ENCODE peak calls at places on chromosomes 3 and 15, in five cellular contexts. X, H, G, N and V are unnamed samples. For H3K4me1, the result is how much of the 10 kb centered on the place peaks cover.

GRCh38 chr3:58657571-58658141 is 8.9 kb downstream of the FAM3D start:
- DNase-seq in H (no peak), G (no peak), N (peak), X (no peak), V (no peak)

GRCh38 chr3:70061111-70061510 is 61.6 kb downstream of the SAMMSON start:
- DNase-seq in N (no peak), G (no peak), H (no peak), X (no peak), V (no peak)

GRCh38 chr3:66400381-66401156 is 100.3 kb downstream of the LRIG1 start:
- DNase-seq in G (no peak), X (no peak), H (no peak), N (no peak), V (no peak)

GRCh38 chr15:89553632-89554031 is 21.6 kb upstream of the TICRR start:
- DNase-seq in H (no peak), N (no peak), X (no peak), G (no peak), V (no peak)

GRCh38 chr15:34753236-34753894 is 1.4 kb downstream of the GJD2 start:
- DNase-seq in X (peak), H (no peak), N (no peak), G (no peak), V (no peak)

GRCh38 chr15:45397116-45397665 is 18.8 kb upstream of the GATM start:
- DNase-seq in X (no peak), G (no peak), H (no peak), N (no peak), V (no peak)

GRCh38 chr3:156206157-156206556 is 85.8 kb downstream of the KCNAB1 start:
- DNase-seq in X (no peak), G (no peak), H (no peak), N (no peak), V (no peak)

GRCh38 chr3:196699749-196700148 is 12.3 kb downstream of the CEP19 start:
- DNase-seq in H (no peak), X (no peak), G (no peak), N (no peak), V (no peak)

GRCh38 chr3:196666001-196666867 is 26.7 kb downstream of the NRROS start:
- DNase-seq in H (no peak), N (no peak), X (peak), G (no peak), V (peak)

GRCh38 chr3:143287403-143287802 is 167.8 kb downstream of the CHST2 start:
- DNase-seq in G (no peak), H (no peak), X (no peak), N (no peak), V (no peak)

GRCh38 chr15:65962187-65962586 is 92.9 kb downstream of the RAB11A start:
- DNase-seq in N (no peak), G (no peak), X (no peak), H (no peak), V (no peak)

GRCh38 chr3:131174752-131175151 is 148.1 kb downstream of the NEK11 start:
- DNase-seq in G (no peak), X (no peak), H (no peak), N (no peak), V (no peak)

GRCh38 chr15:38652998-38653397 is 88.4 kb upstream of the RASGRP1 start:
- DNase-seq in H (no peak), N (no peak), G (no peak), X (no peak), V (no peak)

GRCh38 chr15:99322643-99323405 is 71.5 kb downstream of the LRRC28 start:
- DNase-seq in X (peak), H (no peak), G (no peak), N (no peak), V (no peak)

GRCh38 chr15:77574521-77575202 is 58.0 kb downstream of the LINGO1 start:
- DNase-seq in G (no peak), H (no peak), X (no peak), N (no peak), V (no peak)

GRCh38 chr3:189975376-189975990 is 145.2 kb downstream of the P3H2 start:
- DNase-seq in N (no peak), G (no peak), X (no peak), H (no peak), V (no peak)

GRCh38 chr3:46646700-46647099 is 34.4 kb downstream of the FAM240A start:
- DNase-seq in G (no peak), N (no peak), H (no peak), X (no peak), V (no peak)

GRCh38 chr3:14200841-14201240 is 22.2 kb downstream of the LSM3 start:
- DNase-seq in X (no peak), H (no peak), N (no peak), G (no peak), V (no peak)

GRCh38 chr15:34334676-34335075 is 2.9 kb downstream of the SLC12A6 start:
- DNase-seq in X (no peak), H (no peak), G (no peak), N (no peak), V (no peak)

GRCh38 chr3:190444576-190445145 is 5.0 kb downstream of the TMEM207 start:
- DNase-seq in N (no peak), X (no peak), G (no peak), H (no peak), V (no peak)

GRCh38 chr3:73685061-73685460 is 60.3 kb upstream of the PDZRN3 start:
- DNase-seq in G (no peak), H (no peak), X (no peak), N (no peak), V (no peak)

GRCh38 chr3:141246224-141246957 is 14.8 kb downstream of the PXYLP1 start:
- DNase-seq in X (peak), H (no peak), G (no peak), N (no peak), V (no peak)

GRCh38 chr3:73623316-73623715 is 1.4 kb downstream of the PDZRN3 start:
- DNase-seq in H (no peak), N (no peak), X (no peak), G (no peak), V (no peak)

GRCh38 chr15:51796777-51797474 is 32.5 kb upstream of the TMOD3 start:
- DNase-seq in X (peak), H (no peak), N (no peak), G (peak), V (no peak)

DNA sequence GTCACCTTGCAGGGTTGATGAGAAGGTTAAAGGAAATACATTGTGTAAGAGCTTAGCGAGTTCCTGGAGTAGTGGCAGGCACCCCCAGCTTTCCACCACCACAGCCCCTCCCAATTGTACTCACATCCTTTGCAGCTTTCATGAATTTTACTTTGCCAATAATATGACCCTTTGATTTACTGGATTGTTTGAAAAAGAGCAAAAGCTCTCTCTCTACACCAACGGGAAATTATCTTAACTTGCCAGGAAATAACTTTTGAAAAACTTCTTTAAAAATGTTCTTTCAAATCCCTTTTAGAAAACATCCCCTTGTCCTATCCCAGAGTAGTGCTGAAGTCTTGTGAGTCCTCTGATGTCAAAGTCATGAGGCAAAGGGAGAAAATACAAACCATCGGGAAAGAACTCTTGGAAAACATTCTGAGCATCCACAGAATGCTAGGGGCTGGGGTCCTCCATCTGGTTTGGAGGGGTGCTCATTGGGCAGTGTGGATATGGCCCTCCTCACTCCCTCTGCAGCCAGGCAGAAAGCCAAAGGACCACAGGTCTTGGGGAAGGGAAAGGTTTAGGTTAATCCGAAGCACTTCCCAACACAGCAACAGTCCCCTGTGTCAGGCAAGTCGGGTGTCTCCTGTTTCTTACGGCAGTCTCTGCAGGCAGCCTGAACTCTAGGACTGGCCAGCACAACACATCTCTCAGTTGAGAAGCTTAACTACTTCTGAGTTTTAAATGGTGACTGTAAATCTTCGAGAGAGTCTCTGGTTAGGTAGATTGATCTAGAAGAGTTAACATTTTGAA is 36.5 kb downstream of the BOC start:
- DNase-seq in X (no peak), N (no peak), G (no peak), H (no peak), V (no peak)
- H3K4me1 ChIP-seq in X (under half), N (under half), G (under half), H (under half), V (half or more)

DNA sequence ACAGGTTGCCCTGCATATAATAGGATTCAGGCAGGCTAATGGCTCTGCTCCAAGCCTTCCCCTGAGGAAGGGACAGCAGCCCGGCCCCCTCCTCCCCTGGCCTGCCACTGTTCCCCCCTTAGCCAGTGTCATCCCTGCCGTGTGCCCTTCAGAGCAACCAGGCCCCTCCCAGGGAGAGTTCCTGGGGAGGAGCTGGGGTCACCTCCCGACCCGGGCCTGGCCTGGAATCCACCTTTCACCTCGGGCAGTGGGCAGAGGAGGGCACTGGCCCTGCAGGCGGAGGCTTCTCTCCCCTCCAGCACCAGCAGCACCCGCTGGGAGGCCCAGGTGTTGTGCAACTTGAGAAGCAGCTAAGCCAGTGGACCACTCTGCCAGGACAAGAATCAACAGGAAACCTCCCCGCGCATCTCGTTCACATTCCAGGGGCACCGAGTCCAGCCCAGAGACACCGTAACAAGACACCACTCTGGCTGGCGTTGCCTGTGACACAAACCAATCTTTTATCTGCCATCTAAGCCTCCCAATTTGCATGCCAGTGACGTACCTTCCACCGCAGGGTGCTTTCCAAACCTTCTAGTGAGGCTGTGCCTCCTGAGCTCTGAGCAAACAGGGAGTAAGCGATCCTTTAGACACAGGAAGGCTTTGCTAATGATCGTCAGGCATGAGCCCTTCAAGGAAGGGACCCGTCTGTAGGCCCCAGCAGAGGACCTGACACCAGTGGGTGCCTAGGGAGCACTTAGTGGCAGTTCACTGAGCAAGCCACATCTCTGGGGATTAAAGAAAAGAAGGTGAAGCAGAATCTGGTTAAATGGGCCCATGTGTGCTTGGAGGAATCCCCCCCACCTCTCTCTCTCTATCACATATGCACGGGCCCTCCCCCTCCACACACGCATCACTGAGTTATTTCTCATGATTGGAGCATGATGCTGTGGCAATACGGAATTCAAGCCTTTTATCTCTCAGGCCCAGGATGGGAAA is 98.9 kb upstream of the TLE3 start:
- DNase-seq in G (no peak), N (peak), H (no peak), X (peak), V (peak)
- TF ChIP-seq EP300 in G (no peak), N (no peak), H (peak), X (no peak), V (no peak)

GRCh38 chr3:31695280-31696008 is 162.7 kb downstream of the STT3B start:
- DNase-seq in X (no peak), H (no peak), G (no peak), N (peak), V (no peak)
- TF ChIP-seq CTCF in X (peak), H (peak), G (peak), N (no peak), V (no peak)

DNA sequence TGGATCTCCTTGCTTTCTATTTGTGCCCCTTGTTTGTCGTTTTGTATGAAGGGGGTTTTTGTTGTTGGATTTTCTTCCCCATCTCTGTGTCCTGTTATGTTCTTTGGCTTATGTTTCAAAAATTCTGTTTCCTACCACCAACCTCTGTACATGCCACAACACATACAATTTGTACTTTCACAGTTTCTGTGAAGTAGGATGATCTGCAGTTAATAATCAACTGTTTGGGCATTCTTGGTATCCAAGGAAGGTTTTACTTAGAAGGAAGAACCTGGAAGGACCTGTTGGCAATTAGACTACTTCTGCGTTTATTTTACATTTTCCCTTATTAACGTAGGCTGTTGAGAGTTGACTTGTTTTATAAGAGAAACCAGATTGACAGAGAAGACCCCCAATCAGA is 8.3 kb downstream of the SETD5 start:
- DNase-seq in N (no peak), G (no peak), X (no peak), H (no peak), V (no peak)
- H3K4me1 ChIP-seq in N (half or more), G (half or more), X (half or more), H (under half), V (half or more)

GRCh38 chr3:98518816-98519215 is 3.9 kb downstream of the CLDND1 start:
- DNase-seq in N (no peak), G (no peak), X (no peak), H (no peak), V (no peak)

GRCh38 chr3:98519351-98519750 is 3.4 kb downstream of the CLDND1 start:
- DNase-seq in X (no peak), G (no peak), H (no peak), N (no peak), V (no peak)

GRCh38 chr3:98525494-98525893 is 2.8 kb upstream of the CLDND1 start:
- DNase-seq in H (no peak), N (no peak), G (no peak), X (no peak), V (no peak)

GRCh38 chr3:98521897-98522537 is 685 bp downstream of the CLDND1 start:
- DNase-seq in N (peak), H (peak), G (peak), X (peak), V (peak)

DNA sequence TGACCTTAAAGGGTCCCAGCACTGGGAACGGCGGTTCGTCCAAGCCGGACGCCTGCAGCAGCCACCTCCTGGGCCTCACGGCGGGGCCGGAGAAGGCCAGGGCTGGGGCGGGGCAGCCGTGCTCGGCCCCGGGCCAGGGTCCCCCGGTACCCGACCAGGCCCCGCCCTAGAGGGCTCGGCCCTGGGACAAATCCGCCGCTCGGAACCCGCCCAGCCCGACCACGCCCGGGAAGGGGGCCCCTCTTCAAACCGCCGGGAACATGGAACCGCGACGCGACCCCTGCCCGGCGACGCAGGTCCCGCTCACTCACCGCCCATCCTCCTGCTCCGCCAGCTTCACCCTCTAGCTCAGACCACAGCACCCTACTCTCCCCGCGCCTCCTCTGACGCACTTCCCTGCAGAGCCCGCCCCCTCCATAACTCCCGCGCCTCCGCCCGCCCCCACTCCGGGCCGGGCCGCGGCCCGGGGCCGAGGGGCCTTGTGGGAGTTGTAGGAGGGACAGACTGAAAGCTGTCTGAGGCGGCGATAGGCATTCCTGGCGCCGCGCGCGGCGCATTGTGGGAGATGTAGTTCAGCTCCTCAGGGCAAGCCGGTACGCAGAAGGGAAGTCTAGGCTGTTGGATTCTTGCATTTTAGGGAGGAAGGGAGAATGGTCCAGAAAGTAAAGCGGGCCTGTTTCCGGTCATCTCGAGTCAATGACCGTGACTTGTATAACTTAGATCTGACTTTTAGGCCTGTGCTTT is at the start of gene CLDND1:
- DNase-seq in G (peak), N (peak), H (peak), X (peak), V (peak)
- TF ChIP-seq EP300 in G (no peak), N (no peak), H (no peak), X (no peak), V (peak)

GRCh38 chr3:186646841-186647240 is 6.6 kb downstream of the FETUB start:
- DNase-seq in N (no peak), X (no peak), H (no peak), G (no peak), V (no peak)
- TF ChIP-seq CTCF in N (no peak), X (no peak), H (no peak), G (no peak), V (no peak)

DNA sequence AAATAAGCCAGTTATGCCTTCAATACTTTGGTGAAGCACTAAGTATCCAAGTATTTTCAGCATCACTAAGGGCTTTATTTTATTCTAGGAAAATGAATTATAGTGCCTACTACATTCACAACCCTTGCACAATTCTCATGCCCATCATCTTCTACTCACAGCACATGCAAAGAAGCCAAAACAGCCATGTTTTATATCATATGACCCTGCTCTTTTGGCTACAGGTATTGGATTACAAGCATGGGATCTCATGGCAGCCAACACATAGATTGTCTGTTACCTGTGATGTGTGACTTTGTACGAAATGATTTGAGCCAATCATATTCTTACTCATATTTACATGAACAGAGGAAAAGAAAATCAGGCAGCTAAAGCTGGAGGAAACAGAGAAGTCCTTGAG is 38.6 kb downstream of the STT3B start:
- DNase-seq in H (no peak), N (no peak), G (no peak), X (no peak), V (no peak)
- H3K4me1 ChIP-seq in H (under half), N (half or more), G (under half), X (under half), V (under half)

GRCh38 chr15:28243399-28243798 is 78.6 kb downstream of the HERC2 start:
- DNase-seq in G (no peak), N (no peak), X (no peak), H (no peak), V (no peak)

GRCh38 chr15:28246605-28247004 is 75.4 kb downstream of the HERC2 start:
- DNase-seq in N (no peak), G (no peak), X (no peak), H (no peak), V (no peak)

GRCh38 chr15:28243901-28244300 is 78.1 kb downstream of the HERC2 start:
- DNase-seq in X (peak), H (no peak), N (no peak), G (no peak), V (no peak)
- TF ChIP-seq EP300 in X (no peak), H (no peak), N (no peak), G (no peak), V (no peak)

GRCh38 chr3:31999902-32000439 is 18.4 kb downstream of the ZNF860 start:
- DNase-seq in N (no peak), H (no peak), G (no peak), X (no peak), V (no peak)

GRCh38 chr3:32003380-32003779 is 21.8 kb downstream of the ZNF860 start:
- DNase-seq in X (no peak), N (no peak), G (no peak), H (no peak), V (no peak)

GRCh38 chr3:32002536-32003368 is 21.2 kb downstream of the ZNF860 start:
- DNase-seq in N (no peak), G (no peak), H (no peak), X (no peak), V (no peak)

GRCh38 chr3:32004111-32004790 is 22.7 kb downstream of the ZNF860 start:
- DNase-seq in X (no peak), H (no peak), N (no peak), G (no peak), V (no peak)

DNA sequence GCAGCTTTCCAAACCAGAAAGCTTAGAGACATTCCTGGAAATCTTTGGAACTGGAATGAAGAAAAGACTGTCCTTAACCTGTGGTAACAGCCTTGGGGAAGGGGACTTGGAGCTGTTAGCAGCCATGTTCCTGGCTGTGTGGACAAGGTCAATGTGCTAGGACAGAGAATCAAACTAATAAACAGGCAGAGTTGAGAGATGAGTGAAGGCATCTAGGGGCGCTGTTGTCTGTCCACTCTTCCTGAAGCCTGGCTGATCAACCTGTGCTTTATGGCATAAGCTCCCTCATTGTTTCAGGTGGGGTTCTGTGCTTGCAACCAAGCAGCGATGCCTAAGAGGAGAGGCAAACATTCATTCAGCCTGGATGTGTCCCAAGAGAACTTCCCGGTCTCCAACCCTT is 19.3 kb downstream of the ZNF860 start:
- DNase-seq in G (no peak), N (no peak), X (no peak), H (no peak), V (no peak)
- TF ChIP-seq CTCF in G (no peak), N (no peak), X (peak), H (no peak), V (no peak)